ENCODE peak calls at places on chromosome 22, in six cellular contexts. One of them, this sample, is unnamed.

GRCh38 chr22:49266561-49267519 is 560.8 kb downstream of the BRD1 start:
- DNase-seq in dermis microvascular lymphatic vessel endothelial cell: no peak
- DNase-seq in HFFc6: no peak
- DNase-seq in fibroblast of villous mesenchyme: no peak
- DNase-seq in stimulated activated naive B cell treated with anti-CD40 and anti-IgM and Interleukin-4, amounts not matched to agents 10 μg/mL and 1 μg/mL and 100 μg/mL, for 72 hours: no peak
- DNase-seq in cortex of kidney: no peak
- DNase-seq in this sample: no peak

GRCh38 chr22:38609371-38609770 is 39.4 kb upstream of the DMC1 start:
- DNase-seq in dermis microvascular lymphatic vessel endothelial cell: no peak
- DNase-seq in HFFc6: no peak
- DNase-seq in fibroblast of villous mesenchyme: no peak
- DNase-seq in stimulated activated naive B cell treated with anti-CD40 and anti-IgM and Interleukin-4, amounts not matched to agents 10 μg/mL and 1 μg/mL and 100 μg/mL, for 72 hours: no peak
- DNase-seq in cortex of kidney: no peak
- DNase-seq in this sample: no peak

GRCh38 chr22:49349181-49349835 is 478.4 kb downstream of the BRD1 start:
- DNase-seq in dermis microvascular lymphatic vessel endothelial cell: no peak
- DNase-seq in HFFc6: no peak
- DNase-seq in fibroblast of villous mesenchyme: no peak
- DNase-seq in stimulated activated naive B cell treated with anti-CD40 and anti-IgM and Interleukin-4, amounts not matched to agents 10 μg/mL and 1 μg/mL and 100 μg/mL, for 72 hours: no peak
- DNase-seq in cortex of kidney: no peak
- DNase-seq in this sample: no peak

GRCh38 chr22:23066200-23067022 is 3.9 kb upstream of the GNAZ start:
- DNase-seq in dermis microvascular lymphatic vessel endothelial cell: no peak
- DNase-seq in HFFc6: no peak
- DNase-seq in fibroblast of villous mesenchyme: no peak
- DNase-seq in stimulated activated naive B cell treated with anti-CD40 and anti-IgM and Interleukin-4, amounts not matched to agents 10 μg/mL and 1 μg/mL and 100 μg/mL, for 72 hours: no peak
- DNase-seq in cortex of kidney: no peak
- DNase-seq in this sample: no peak

GRCh38 chr22:17924076-17924475 is 100.3 kb downstream of the MICAL3 start:
- DNase-seq in dermis microvascular lymphatic vessel endothelial cell: no peak
- DNase-seq in HFFc6: no peak
- DNase-seq in fibroblast of villous mesenchyme: no peak
- DNase-seq in stimulated activated naive B cell treated with anti-CD40 and anti-IgM and Interleukin-4, amounts not matched to agents 10 μg/mL and 1 μg/mL and 100 μg/mL, for 72 hours: no peak
- DNase-seq in cortex of kidney: no peak
- DNase-seq in this sample: no peak

GRCh38 chr22:41449321-41449720 is 2.7 kb upstream of the TOB2 start:
- DNase-seq in dermis microvascular lymphatic vessel endothelial cell: no peak
- DNase-seq in HFFc6: no peak
- DNase-seq in fibroblast of villous mesenchyme: no peak
- DNase-seq in stimulated activated naive B cell treated with anti-CD40 and anti-IgM and Interleukin-4, amounts not matched to agents 10 μg/mL and 1 μg/mL and 100 μg/mL, for 72 hours: no peak
- DNase-seq in cortex of kidney: no peak
- DNase-seq in this sample: no peak

GRCh38 chr22:20388200-20388599 is 5.8 kb upstream of the ZNF74 start:
- DNase-seq in dermis microvascular lymphatic vessel endothelial cell: no peak
- DNase-seq in HFFc6: no peak
- DNase-seq in fibroblast of villous mesenchyme: no peak
- DNase-seq in stimulated activated naive B cell treated with anti-CD40 and anti-IgM and Interleukin-4, amounts not matched to agents 10 μg/mL and 1 μg/mL and 100 μg/mL, for 72 hours: no peak
- DNase-seq in cortex of kidney: no peak
- DNase-seq in this sample: no peak

GRCh38 chr22:22769434-22770279 is 118.0 kb upstream of the IGLL5 start:
- DNase-seq in dermis microvascular lymphatic vessel endothelial cell: no peak
- DNase-seq in HFFc6: no peak
- DNase-seq in fibroblast of villous mesenchyme: no peak
- DNase-seq in stimulated activated naive B cell treated with anti-CD40 and anti-IgM and Interleukin-4, amounts not matched to agents 10 μg/mL and 1 μg/mL and 100 μg/mL, for 72 hours: no peak
- DNase-seq in cortex of kidney: no peak
- DNase-seq in this sample: no peak

GRCh38 chr22:37630839-37631435 is 8.5 kb upstream of the SH3BP1 start:
- DNase-seq in dermis microvascular lymphatic vessel endothelial cell: no peak
- DNase-seq in HFFc6: no peak
- DNase-seq in fibroblast of villous mesenchyme: no peak
- DNase-seq in stimulated activated naive B cell treated with anti-CD40 and anti-IgM and Interleukin-4, amounts not matched to agents 10 μg/mL and 1 μg/mL and 100 μg/mL, for 72 hours: no peak
- DNase-seq in cortex of kidney: no peak
- DNase-seq in this sample: no peak

This sample was measured in iPS DF 19.7.